ENCODE peak calls at places on chromosome 13, in four cellular contexts. N, Q, D and S are unnamed samples.
A peak's percentile ranks its signal among the peaks of the same experiment; 100 is the strongest.

GRCh38 chr13:87878706-87879105 is 207.5 kb downstream of the SLITRK5 start:
- DNase-seq in N (no peak), Q (no peak), D (no peak), S (no peak)

GRCh38 chr13:103066991-103067390 is 774 bp upstream of the SLC10A2 start:
- DNase-seq in Q (no peak), D (no peak), N (no peak), S (no peak)

GRCh38 chr13:21060063-21060826 is 1.1 kb downstream of the LATS2 start:
- DNase-seq in Q (no peak), D (peak; percentile 25), N (peak; percentile 78), S (peak; percentile 48)

GRCh38 chr13:95298971-95299627 is 2.2 kb downstream of the ABCC4 start:
- DNase-seq in Q (no peak), N (no peak), D (no peak), S (peak; percentile 56)

GRCh38 chr13:112875627-112876026 is 93.4 kb upstream of the MCF2L start:
- DNase-seq in N (no peak), Q (no peak), D (no peak), S (no peak)

GRCh38 chr13:42814868-42815267 is 33.5 kb downstream of the FAM216B start:
- DNase-seq in D (no peak), N (no peak), Q (no peak), S (no peak)

GRCh38 chr13:29754486-29754806 is 96.0 kb downstream of the UBL3 start:
- DNase-seq in N (no peak), D (no peak), Q (no peak), S (peak; percentile 55)

GRCh38 chr13:36323951-36324566 is 22.1 kb downstream of the SPART start:
- DNase-seq in N (no peak), D (no peak), Q (no peak), S (peak; percentile 85)

GRCh38 chr13:40665061-40665753 is 1.2 kb downstream of the FOXO1 start:
- DNase-seq in N (peak; percentile 73), D (peak; percentile 55), Q (peak; percentile 55), S (no peak)

GRCh38 chr13:112711528-112712265 is 21.9 kb downstream of the ATP11A start:
- DNase-seq in N (peak; percentile 91), D (peak; percentile 78), Q (no peak), S (peak; percentile 91)

GRCh38 chr13:50910483-50910805 is 853 bp downstream of the RNASEH2B start:
- DNase-seq in N (peak; percentile 77), D (no peak), Q (no peak), S (peak; percentile 61)

GRCh38 chr13:33307820-33308219 is 22.3 kb upstream of the STARD13 start:
- DNase-seq in N (no peak), D (no peak), Q (no peak), S (no peak)

GRCh38 chr13:25172303-25172630 is 179 bp upstream of the AMER2 start:
- DNase-seq in Q (no peak), D (no peak), N (no peak), S (no peak)
- H3K27me3 ChIP-seq in Q (peaks cover 10% of the 10 kb centered on the region), D (peaks cover 79% of the 10 kb centered on the region), N (no peaks in the 10 kb centered on the region), S (peaks cover 52% of the 10 kb centered on the region)

GRCh38 chr13:68378294-68378693 is 1148.2 kb upstream of the PCDH9 start:
- DNase-seq in N (no peak), Q (no peak), D (no peak), S (no peak)

GRCh38 chr13:68369739-68370138 is 1139.6 kb upstream of the PCDH9 start:
- DNase-seq in Q (no peak), D (no peak), N (no peak), S (no peak)

GRCh38 chr13:68380041-68380973 is 1150.2 kb upstream of the PCDH9 start:
- DNase-seq in D (no peak), Q (no peak), N (no peak), S (no peak)

GRCh38 chr13:68375004-68375403 is 1144.9 kb upstream of the PCDH9 start:
- DNase-seq in Q (no peak), D (no peak), N (no peak), S (no peak)
- H3K4me1 ChIP-seq in Q (no peaks in the 10 kb centered on the region), D (no peaks in the 10 kb centered on the region), N (no peaks in the 10 kb centered on the region), S (no peaks in the 10 kb centered on the region)

GRCh38 chr13:99968521-99969367 is 2.8 kb downstream of the ZIC5 start:
- DNase-seq in D (peak; percentile 45), Q (no peak), N (no peak), S (peak; percentile 67)
- H3K27me3 ChIP-seq in D (peaks cover 97% of the 10 kb centered on the region), Q (peaks cover 67% of the 10 kb centered on the region), N (peaks cover 18% of the 10 kb centered on the region), S (peaks cover 94% of the 10 kb centered on the region)

GRCh38 chr13:27821566-27821965 is 29.3 kb downstream of the GSX1 start:
- DNase-seq in D (no peak), N (no peak), Q (no peak), S (no peak)
- H3K4me1 ChIP-seq in D (no peaks in the 10 kb centered on the region), N (peaks cover 3% of the 10 kb centered on the region), Q (peaks cover 3% of the 10 kb centered on the region), S (peaks cover 4% of the 10 kb centered on the region)

GRCh38 chr13:75968103-75968838 is 332.1 kb downstream of the LMO7 start:
- DNase-seq in D (no peak), N (no peak), Q (no peak), S (no peak)
- H3K27me3 ChIP-seq in D (no peaks in the 10 kb centered on the region), N (no peaks in the 10 kb centered on the region), Q (no peaks in the 10 kb centered on the region), S (no peaks in the 10 kb centered on the region)